ENCODE peak calls at places on chromosomes 4 and X, in six cellular contexts. D, B, K, E, N and H are unnamed samples.

GRCh38 chrX:151899622-151900021 is 13.1 kb upstream of the MAGEA4 start:
- DNase-seq in D (peak), B (no peak), K (peak), E (no peak), N (no peak), H (no peak)

GRCh38 chrX:77389891-77390290 is 57.3 kb upstream of the FGF16 start:
- DNase-seq in D (peak), B (no peak), K (no peak), E (no peak), N (no peak), H (no peak)

GRCh38 chrX:10841579-10841978 is 221.2 kb upstream of the MID1 start:
- DNase-seq in D (no peak), B (no peak), K (no peak), E (no peak), N (no peak), H (no peak)

GRCh38 chrX:46715521-46715920 is 43.4 kb downstream of the SLC9A7 start:
- DNase-seq in D (no peak), B (no peak), K (no peak), E (no peak), N (no peak), H (no peak)

GRCh38 chr4:8538703-8539567 is 41.3 kb upstream of the GPR78 start:
- DNase-seq in D (peak), B (no peak), K (peak), E (no peak), N (no peak), H (peak)

GRCh38 chrX:40098264-40099045 is 697 bp upstream of the BCOR start:
- DNase-seq in D (no peak), B (peak), K (peak), E (peak), N (peak), H (peak)

GRCh38 chr4:119785963-119786362 is 157.4 kb upstream of the PDE5A start:
- DNase-seq in D (peak), B (no peak), K (peak), E (no peak), N (no peak), H (peak)

GRCh38 chr4:54745031-54745770 is 87.4 kb downstream of the KIT start:
- DNase-seq in D (peak), B (no peak), K (peak), E (no peak), N (no peak), H (peak)

GRCh38 chr4:140790765-140791164 is 34.6 kb upstream of the TBC1D9 start:
- DNase-seq in D (peak), B (no peak), K (no peak), E (peak), N (no peak), H (peak)

GRCh38 chr4:156168288-156168687 is 214.6 kb upstream of the CTSO start:
- DNase-seq in D (no peak), B (no peak), K (no peak), E (no peak), N (no peak), H (no peak)

GRCh38 chr4:156173937-156174336 is 220.3 kb upstream of the CTSO start:
- DNase-seq in D (no peak), B (no peak), K (no peak), E (no peak), N (no peak), H (no peak)

GRCh38 chr4:156173481-156173880 is 219.8 kb upstream of the CTSO start:
- DNase-seq in D (no peak), B (no peak), K (no peak), E (no peak), N (no peak), H (no peak)

GRCh38 chr4:156169861-156170260 is 216.2 kb upstream of the CTSO start:
- DNase-seq in D (no peak), B (no peak), K (no peak), E (no peak), N (peak), H (no peak)

GRCh38 chr4:156169011-156169410 is 215.3 kb upstream of the CTSO start:
- DNase-seq in D (peak), B (no peak), K (peak), E (no peak), N (peak), H (peak)
- TF ChIP-seq CTCF in D (peak), B (peak), K (peak), E (no peak), N (peak), H (peak)

GRCh38 chr4:144572660-144573059 is 73.3 kb upstream of the HHIP start:
- DNase-seq in D (no peak), B (no peak), K (no peak), E (no peak), N (peak), H (no peak)

GRCh38 chr4:144574004-144574403 is 72.0 kb upstream of the HHIP start:
- DNase-seq in D (no peak), B (no peak), K (no peak), E (no peak), N (no peak), H (no peak)

GRCh38 chr4:144578681-144579080 is 67.3 kb upstream of the HHIP start:
- DNase-seq in D (peak), B (no peak), K (peak), E (no peak), N (no peak), H (no peak)

GRCh38 chr4:144574509-144574908 is 71.4 kb upstream of the HHIP start:
- DNase-seq in D (no peak), B (no peak), K (no peak), E (no peak), N (no peak), H (no peak)

DNA sequence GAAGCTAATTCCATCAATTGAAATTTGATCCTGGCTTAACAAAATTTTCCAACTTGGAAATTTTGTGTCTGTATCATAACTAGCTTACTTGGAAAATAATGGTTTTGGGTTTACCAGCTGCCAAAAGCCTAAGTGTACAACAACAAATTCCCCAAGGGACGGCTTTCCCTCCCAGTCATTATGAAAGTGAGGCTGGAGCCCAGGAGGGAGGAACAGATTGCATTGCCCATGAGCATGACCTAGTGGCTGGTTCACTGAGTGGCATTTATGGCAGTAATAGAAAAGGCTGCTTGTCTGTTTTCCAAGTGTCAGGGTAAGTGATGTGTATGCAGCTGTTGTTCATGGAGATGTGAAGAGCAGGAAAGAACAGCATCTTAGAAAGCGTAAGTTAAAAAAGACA is 70.8 kb upstream of the HHIP start:
- DNase-seq in D (no peak), B (no peak), K (no peak), E (no peak), N (no peak), H (peak)
- TF ChIP-seq CTCF in D (peak), B (no peak), K (no peak), E (no peak), N (peak), H (no peak)

GRCh38 chr4:10715135-10715534 is 30.6 kb upstream of the CLNK start:
- DNase-seq in D (no peak), B (no peak), K (no peak), E (no peak), N (no peak), H (no peak)

GRCh38 chr4:10721616-10722015 is 37.0 kb upstream of the CLNK start:
- DNase-seq in D (no peak), B (no peak), K (no peak), E (no peak), N (no peak), H (no peak)

GRCh38 chr4:10715696-10716095 is 31.1 kb upstream of the CLNK start:
- DNase-seq in D (peak), B (no peak), K (peak), E (no peak), N (no peak), H (peak)

GRCh38 chr4:10716163-10716562 is 31.6 kb upstream of the CLNK start:
- DNase-seq in D (no peak), B (no peak), K (peak), E (no peak), N (no peak), H (no peak)
- TF ChIP-seq CTCF in D (no peak), B (no peak), K (peak), E (no peak), N (no peak), H (no peak)

DNA sequence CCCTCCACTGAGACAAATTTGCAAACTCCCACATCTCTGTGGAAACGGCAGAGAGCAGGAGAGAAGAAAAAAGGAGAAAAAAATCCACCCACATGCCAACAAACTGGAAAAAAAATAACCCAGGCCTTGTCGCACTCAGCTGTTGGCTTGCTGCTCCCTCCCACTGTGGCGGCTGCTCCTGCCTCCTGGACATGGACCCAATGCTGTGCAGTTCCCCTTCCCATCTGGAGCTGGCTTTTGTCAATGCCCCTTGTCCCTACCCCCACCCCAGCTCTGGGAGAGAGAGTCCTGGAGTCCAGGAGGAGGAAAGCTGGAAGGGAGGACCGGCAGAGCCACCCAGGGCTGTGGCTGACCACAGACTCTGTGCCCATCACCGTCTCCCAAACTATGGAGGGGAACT is 50.8 kb upstream of the IQSEC2 start:
- DNase-seq in D (no peak), B (no peak), K (no peak), E (no peak), N (no peak), H (no peak)
- TF ChIP-seq CTCF in D (no peak), B (no peak), K (no peak), E (no peak), N (no peak), H (no peak)

DNA sequence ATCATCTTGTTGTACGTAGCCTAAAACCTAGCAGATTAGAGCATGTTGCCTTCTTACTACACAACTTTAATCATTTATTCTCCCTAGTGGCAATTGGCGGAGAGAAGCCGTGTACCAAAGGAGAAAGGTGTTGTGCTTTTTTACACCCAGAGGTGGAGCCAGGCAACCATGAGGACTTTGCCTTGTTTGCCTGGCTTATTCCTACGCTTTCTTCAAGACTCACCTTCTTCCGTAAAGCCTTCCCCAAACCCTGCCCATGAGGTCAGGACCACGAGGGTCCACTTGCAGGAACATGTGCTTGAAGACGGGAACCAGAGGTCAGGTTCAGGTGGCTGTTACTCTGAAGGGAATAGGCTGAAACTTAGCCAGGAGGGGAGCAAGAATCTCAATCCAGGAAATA is 290.5 kb downstream of the RAB28 start:
- DNase-seq in D (no peak), B (no peak), K (no peak), E (no peak), N (no peak), H (no peak)
- TF ChIP-seq CTCF in D (no peak), B (no peak), K (no peak), E (no peak), N (peak), H (no peak)